ENCODE peak calls at places on chromosomes 6 and 20, in eight cellular contexts. I is stomach; G is T follicular helper cell; A is PC-3; Q is stimulated activated CD4-positive, alpha-beta T cell treated with anti-CD3 and anti-CD28 coated beads, Interleukin-4, amount 100 ng/mL, for 48 hours; W is posterior vena cava; O is activated T-cell treated with anti-CD3 and anti-CD28 coated beads, Interleukin-2, amount 50 U/mL, for 1 hour; N is kidney tubule cell. E is an unnamed sample.

GRCh38 chr6:101110814-101111213 is 229.7 kb upstream of the ASCC3 start:
- DNase-seq in I (no peak), G (no peak), A (no peak), Q (no peak), W (no peak), O (no peak), N (no peak), E (peak)

GRCh38 chr6:33375143-33375649 is 16.4 kb upstream of the KIFC1 start:
- DNase-seq in I (peak), G (no peak), A (peak), Q (no peak), W (peak), O (no peak), N (peak), E (peak)

GRCh38 chr20:1567392-1568165 is 10.1 kb upstream of the SIRPD start:
- DNase-seq in I (no peak), G (no peak), A (peak), Q (no peak), W (no peak), O (no peak), N (peak), E (peak)

GRCh38 chr6:42766163-42766670 is 15.6 kb upstream of the BICRAL start:
- DNase-seq in I (no peak), G (no peak), A (peak), Q (no peak), W (no peak), O (no peak), N (peak), E (peak)

GRCh38 chr6:37965964-37966676 is 146.6 kb downstream of the ZFAND3 start:
- DNase-seq in I (no peak), G (no peak), A (peak), Q (no peak), W (no peak), O (no peak), N (peak), E (peak)

GRCh38 chr6:99432877-99433276 is 7.8 kb upstream of the PNISR start:
- DNase-seq in I (no peak), G (no peak), A (no peak), Q (no peak), W (no peak), O (no peak), N (peak), E (no peak)

GRCh38 chr6:23446394-23447001 is 679.5 kb upstream of the NRSN1 start:
- DNase-seq in I (no peak), G (no peak), A (peak), Q (no peak), W (no peak), O (no peak), N (peak), E (peak)

GRCh38 chr6:43383021-43383667 is 13.7 kb upstream of the ZNF318 start:
- DNase-seq in I (no peak), G (no peak), A (peak), Q (no peak), W (no peak), O (no peak), N (peak), E (peak)

GRCh38 chr20:610130-611046 is at the start of gene TCF15:
- DNase-seq in I (no peak), G (no peak), A (peak), Q (no peak), W (no peak), O (no peak), N (peak), E (peak)

GRCh38 chr6:12163744-12164507 is 126.2 kb upstream of the EDN1 start:
- DNase-seq in I (no peak), G (no peak), A (peak), Q (no peak), W (peak), O (no peak), N (no peak), E (no peak)

GRCh38 chr6:164062872-164063271 is 648.4 kb downstream of the QKI start:
- DNase-seq in I (no peak), G (no peak), A (no peak), Q (no peak), W (no peak), O (no peak), N (no peak), E (no peak)

GRCh38 chr6:135146160-135146920 is 34.8 kb upstream of the MYB start:
- DNase-seq in I (no peak), G (no peak), A (peak), Q (no peak), W (no peak), O (no peak), N (peak), E (peak)

GRCh38 chr6:43120938-43121913 is 45.1 kb downstream of the PTK7 start:
- DNase-seq in I (no peak), G (no peak), A (peak), Q (no peak), W (peak), O (no peak), N (peak), E (peak)

GRCh38 chr6:169020821-169021220 is 232.8 kb downstream of the THBS2 start:
- DNase-seq in I (no peak), G (no peak), A (no peak), Q (no peak), W (no peak), O (no peak), N (no peak), E (no peak)

GRCh38 chr6:81816387-81816786 is 63.9 kb upstream of the TENT5A start:
- DNase-seq in I (no peak), G (no peak), A (no peak), Q (no peak), W (no peak), O (no peak), N (peak), E (no peak)

GRCh38 chr6:26198626-26199056 is 111.4 kb downstream of the HFE start:
- DNase-seq in I (no peak), G (no peak), A (no peak), Q (no peak), W (no peak), O (no peak), N (no peak), E (no peak)

GRCh38 chr6:164184410-164184809 is 769.9 kb downstream of the QKI start:
- DNase-seq in I (no peak), G (no peak), A (no peak), Q (no peak), W (no peak), O (no peak), N (no peak), E (no peak)

GRCh38 chr6:113350521-113350920 is 506.6 kb upstream of the MARCKS start:
- DNase-seq in I (no peak), G (no peak), A (no peak), Q (no peak), W (no peak), O (no peak), N (no peak), E (peak)

GRCh38 chr6:36685926-36686667 is 7.6 kb downstream of the CDKN1A start:
- DNase-seq in I (peak), G (no peak), A (no peak), Q (no peak), W (peak), O (no peak), N (no peak), E (no peak)

GRCh38 chr6:17421406-17421805 is 28.0 kb downstream of the CAP2 start:
- DNase-seq in I (no peak), G (no peak), A (no peak), Q (no peak), W (no peak), O (no peak), N (no peak), E (no peak)

GRCh38 chr20:24160563-24161355 is 172.2 kb upstream of the GGTLC1 start:
- DNase-seq in I (peak), G (no peak), A (peak), Q (no peak), W (peak), O (no peak), N (peak), E (peak)

GRCh38 chr6:166586424-166587156 is at the start of gene RAMACL:
- DNase-seq in I (peak), G (peak), A (peak), Q (peak), W (no peak), O (peak), N (peak), E (peak)

GRCh38 chr6:23282243-23283021 is 713.1 kb downstream of the HDGFL1 start:
- DNase-seq in I (no peak), G (no peak), A (no peak), Q (no peak), W (no peak), O (no peak), N (no peak), E (no peak)

GRCh38 chr6:131303338-131303954 is 168.2 kb downstream of the AKAP7 start:
- DNase-seq in I (no peak), G (no peak), A (no peak), Q (no peak), W (no peak), O (no peak), N (no peak), E (no peak)

GRCh38 chr6:45801471-45802289 is 214.0 kb downstream of the CLIC5 start:
- DNase-seq in I (no peak), G (no peak), A (no peak), Q (peak), W (no peak), O (no peak), N (no peak), E (no peak)

GRCh38 chr6:6191476-6191875 is 129.0 kb downstream of the F13A1 start:
- DNase-seq in I (no peak), G (no peak), A (no peak), Q (no peak), W (no peak), O (no peak), N (no peak), E (no peak)

GRCh38 chr6:56637640-56638039 is 5.0 kb downstream of the DST start:
- DNase-seq in I (no peak), G (no peak), A (peak), Q (no peak), W (no peak), O (no peak), N (peak), E (peak)

GRCh38 chr6:130029163-130029562 is 10.8 kb downstream of the L3MBTL3 start:
- DNase-seq in I (no peak), G (peak), A (no peak), Q (no peak), W (no peak), O (no peak), N (no peak), E (no peak)

GRCh38 chr6:105941616-105942412 is 144.3 kb upstream of the PRDM1 start:
- DNase-seq in I (no peak), G (no peak), A (no peak), Q (no peak), W (no peak), O (no peak), N (no peak), E (peak)

GRCh38 chr20:6164421-6165341 is 41.9 kb upstream of the FERMT1 start:
- DNase-seq in I (no peak), G (no peak), A (peak), Q (no peak), W (no peak), O (no peak), N (peak), E (peak)

GRCh38 chr6:36629792-36630191 is 35.6 kb downstream of the SRSF3 start:
- DNase-seq in I (no peak), G (no peak), A (no peak), Q (no peak), W (peak), O (no peak), N (no peak), E (no peak)

GRCh38 chr20:55216525-55217242 is 741.3 kb downstream of the DOK5 start:
- DNase-seq in I (no peak), G (no peak), A (peak), Q (no peak), W (no peak), O (no peak), N (peak), E (peak)

GRCh38 chr6:28351493-28351925 is 1.8 kb downstream of the ZKSCAN3 start:
- DNase-seq in I (no peak), G (no peak), A (no peak), Q (no peak), W (no peak), O (no peak), N (no peak), E (no peak)

GRCh38 chr20:37393196-37393862 is 47.4 kb downstream of the SRC start:
- DNase-seq in I (no peak), G (no peak), A (no peak), Q (no peak), W (peak), O (no peak), N (no peak), E (no peak)

GRCh38 chr6:106631356-106631755 is 2.0 kb downstream of the QRSL1 start:
- DNase-seq in I (no peak), G (no peak), A (peak), Q (no peak), W (no peak), O (no peak), N (peak), E (no peak)

GRCh38 chr6:30556714-30556963 is 350 bp upstream of the GNL1 start:
- DNase-seq in I (peak), G (peak), A (no peak), Q (peak), W (peak), O (no peak), N (no peak), E (peak)

GRCh38 chr6:42294759-42295158 is 77.1 kb upstream of the MRPS10 start:
- DNase-seq in I (no peak), G (no peak), A (peak), Q (no peak), W (no peak), O (no peak), N (peak), E (peak)

GRCh38 chr6:37507690-37508421 is 8.2 kb upstream of the CCDC167 start:
- DNase-seq in I (no peak), G (no peak), A (no peak), Q (no peak), W (no peak), O (no peak), N (no peak), E (no peak)

E was measured in epithelial cell of esophagus.